ENCODE peak calls at places on chromosomes 5 and 9, in four cellular contexts. O, X, W and Y are unnamed samples.

GRCh38 chr9:36882117-36882465 is 152.0 kb downstream of the PAX5 start:
- ATAC-seq in O (no peak), W (no peak), X (no peak), Y (no peak)

GRCh38 chr5:127878174-127878750 is 175.1 kb downstream of the CCDC192 start:
- ATAC-seq in W (peak), X (no peak), O (no peak), Y (no peak)

GRCh38 chr9:132555528-132555927 is 26.9 kb upstream of the BARHL1 start:
- ATAC-seq in X (no peak), W (no peak), O (no peak), Y (no peak)

GRCh38 chr5:140140435-140140834 is 14.7 kb downstream of the IGIP start:
- ATAC-seq in W (peak), X (peak), O (no peak), Y (no peak)

GRCh38 chr9:69696802-69697201 is 24.6 kb upstream of the APBA1 start:
- ATAC-seq in X (no peak), W (no peak), O (no peak), Y (no peak)

GRCh38 chr5:127586371-127586770 is 62.5 kb upstream of the CTXN3 start:
- ATAC-seq in W (no peak), O (no peak), X (no peak), Y (no peak)

GRCh38 chr5:165459232-165459631 is 1953.8 kb downstream of the MAT2B start:
- ATAC-seq in W (no peak), X (no peak), O (no peak), Y (no peak)

GRCh38 chr9:134889386-134890214 is 9.0 kb downstream of the FCN2 start:
- ATAC-seq in O (no peak), W (no peak), X (no peak), Y (no peak)

GRCh38 chr9:132670816-132671371 is 630 bp downstream of the GTF3C4 start:
- ATAC-seq in O (peak), W (no peak), X (peak), Y (peak)

GRCh38 chr5:139299477-139299876 is 5.9 kb downstream of the MATR3 start:
- ATAC-seq in X (no peak), O (peak), W (no peak), Y (no peak)

GRCh38 chr5:122775713-122776084 is 819 bp downstream of the SNX2 start:
- ATAC-seq in X (no peak), W (no peak), O (no peak), Y (peak)

GRCh38 chr9:89755835-89756234 is 151.0 kb downstream of the GADD45G start:
- ATAC-seq in W (peak), X (no peak), O (no peak), Y (no peak)

GRCh38 chr9:107422189-107422802 is 67.3 kb downstream of the KLF4 start:
- ATAC-seq in O (no peak), X (peak), W (peak), Y (peak)

GRCh38 chr9:84722388-84722989 is 53.0 kb downstream of the NTRK2 start:
- ATAC-seq in W (no peak), O (no peak), X (no peak), Y (no peak)

GRCh38 chr5:528625-529511 is 4.6 kb upstream of the SLC9A3 start:
- ATAC-seq in W (no peak), O (peak), X (no peak), Y (no peak)

GRCh38 chr9:130501645-130502044 is 56.9 kb downstream of the ASS1 start:
- ATAC-seq in X (no peak), W (no peak), O (no peak), Y (no peak)

GRCh38 chr5:127590154-127590722 is 58.6 kb upstream of the CTXN3 start:
- ATAC-seq in W (no peak), O (no peak), X (no peak), Y (no peak)

GRCh38 chr5:90983148-90983547 is 400.0 kb downstream of the ARRDC3 start:
- ATAC-seq in O (no peak), W (peak), X (peak), Y (no peak)

GRCh38 chr5:177412603-177413233 is 3.4 kb upstream of the F12 start:
- ATAC-seq in X (no peak), O (no peak), W (no peak), Y (peak)

GRCh38 chr9:115046199-115046598 is 71.8 kb downstream of the TNC start:
- ATAC-seq in W (no peak), X (no peak), O (no peak), Y (no peak)